ENCODE peak calls at places on chromosome 10, in five cellular contexts. One of them, this sample, is unnamed.

GRCh38 chr10:23342213-23342884 is 2.2 kb downstream of the C10orf67 start:
- DNase-seq in activated T-cell treated with anti-CD3 and anti-CD28 coated beads for 4 hours: no peak
- DNase-seq in NCI-H1092 treated with DMSO at 0.1 percent for 48 hours: no peak
- DNase-seq in iris pigment epithelial cell: no peak
- DNase-seq in activated naive CD8-positive, alpha-beta T cell treated with anti-CD3 and anti-CD28 coated beads for 36 hours: no peak
- DNase-seq in this sample: no peak

GRCh38 chr10:124999433-125000365 is 57.8 kb downstream of the ZRANB1 start:
- DNase-seq in activated naive CD8-positive, alpha-beta T cell treated with anti-CD3 and anti-CD28 coated beads for 36 hours: no peak
- DNase-seq in activated T-cell treated with anti-CD3 and anti-CD28 coated beads for 4 hours: no peak
- DNase-seq in NCI-H1092 treated with DMSO at 0.1 percent for 48 hours: no peak
- DNase-seq in iris pigment epithelial cell: peak
- DNase-seq in this sample: no peak

GRCh38 chr10:95963202-95963991 is 55.6 kb downstream of the CC2D2B start:
- DNase-seq in activated T-cell treated with anti-CD3 and anti-CD28 coated beads for 4 hours: no peak
- DNase-seq in NCI-H1092 treated with DMSO at 0.1 percent for 48 hours: no peak
- DNase-seq in activated naive CD8-positive, alpha-beta T cell treated with anti-CD3 and anti-CD28 coated beads for 36 hours: no peak
- DNase-seq in iris pigment epithelial cell: no peak
- DNase-seq in this sample: no peak

GRCh38 chr10:71980181-71981023 is 16.2 kb downstream of the CHST3 start:
- DNase-seq in NCI-H1092 treated with DMSO at 0.1 percent for 48 hours: no peak
- DNase-seq in activated naive CD8-positive, alpha-beta T cell treated with anti-CD3 and anti-CD28 coated beads for 36 hours: no peak
- DNase-seq in activated T-cell treated with anti-CD3 and anti-CD28 coated beads for 4 hours: no peak
- DNase-seq in iris pigment epithelial cell: no peak
- DNase-seq in this sample: no peak

GRCh38 chr10:35347899-35348608 is 11.7 kb downstream of the CCNY start:
- DNase-seq in iris pigment epithelial cell: no peak
- DNase-seq in NCI-H1092 treated with DMSO at 0.1 percent for 48 hours: no peak
- DNase-seq in activated T-cell treated with anti-CD3 and anti-CD28 coated beads for 4 hours: no peak
- DNase-seq in activated naive CD8-positive, alpha-beta T cell treated with anti-CD3 and anti-CD28 coated beads for 36 hours: no peak
- DNase-seq in this sample: no peak

GRCh38 chr10:77637986-77638765 is 568 bp upstream of the KCNMA1 start:
- DNase-seq in activated T-cell treated with anti-CD3 and anti-CD28 coated beads for 4 hours: no peak
- DNase-seq in iris pigment epithelial cell: peak
- DNase-seq in NCI-H1092 treated with DMSO at 0.1 percent for 48 hours: peak
- DNase-seq in activated naive CD8-positive, alpha-beta T cell treated with anti-CD3 and anti-CD28 coated beads for 36 hours: peak
- DNase-seq in this sample: peak

GRCh38 chr10:133126431-133127290 is 33.4 kb upstream of the KNDC1 start:
- DNase-seq in iris pigment epithelial cell: no peak
- DNase-seq in NCI-H1092 treated with DMSO at 0.1 percent for 48 hours: no peak
- DNase-seq in activated naive CD8-positive, alpha-beta T cell treated with anti-CD3 and anti-CD28 coated beads for 36 hours: no peak
- DNase-seq in activated T-cell treated with anti-CD3 and anti-CD28 coated beads for 4 hours: no peak
- DNase-seq in this sample: no peak

GRCh38 chr10:89032141-89032814 is 41.7 kb downstream of the FAS start:
- DNase-seq in activated naive CD8-positive, alpha-beta T cell treated with anti-CD3 and anti-CD28 coated beads for 36 hours: peak
- DNase-seq in iris pigment epithelial cell: peak
- DNase-seq in activated T-cell treated with anti-CD3 and anti-CD28 coated beads for 4 hours: no peak
- DNase-seq in NCI-H1092 treated with DMSO at 0.1 percent for 48 hours: no peak
- DNase-seq in this sample: peak

GRCh38 chr10:117221156-117221711 is 19.7 kb upstream of the SLC18A2 start:
- DNase-seq in activated naive CD8-positive, alpha-beta T cell treated with anti-CD3 and anti-CD28 coated beads for 36 hours: no peak
- DNase-seq in activated T-cell treated with anti-CD3 and anti-CD28 coated beads for 4 hours: no peak
- DNase-seq in iris pigment epithelial cell: no peak
- DNase-seq in NCI-H1092 treated with DMSO at 0.1 percent for 48 hours: no peak
- DNase-seq in this sample: no peak

GRCh38 chr10:14779053-14779649 is 4.5 kb upstream of the FAM107B start:
- DNase-seq in activated T-cell treated with anti-CD3 and anti-CD28 coated beads for 4 hours: no peak
- DNase-seq in iris pigment epithelial cell: peak
- DNase-seq in activated naive CD8-positive, alpha-beta T cell treated with anti-CD3 and anti-CD28 coated beads for 36 hours: no peak
- DNase-seq in NCI-H1092 treated with DMSO at 0.1 percent for 48 hours: no peak
- DNase-seq in this sample: peak

GRCh38 chr10:88835095-88835909 is 16.3 kb downstream of the ANKRD22 start:
- DNase-seq in activated T-cell treated with anti-CD3 and anti-CD28 coated beads for 4 hours: peak
- DNase-seq in activated naive CD8-positive, alpha-beta T cell treated with anti-CD3 and anti-CD28 coated beads for 36 hours: peak
- DNase-seq in iris pigment epithelial cell: peak
- DNase-seq in NCI-H1092 treated with DMSO at 0.1 percent for 48 hours: peak
- DNase-seq in this sample: peak

GRCh38 chr10:78507761-78508160 is 474.1 kb downstream of the RPS24 start:
- DNase-seq in NCI-H1092 treated with DMSO at 0.1 percent for 48 hours: no peak
- DNase-seq in activated T-cell treated with anti-CD3 and anti-CD28 coated beads for 4 hours: no peak
- DNase-seq in activated naive CD8-positive, alpha-beta T cell treated with anti-CD3 and anti-CD28 coated beads for 36 hours: no peak
- DNase-seq in iris pigment epithelial cell: no peak
- DNase-seq in this sample: no peak

GRCh38 chr10:43211431-43212042 is 55.3 kb downstream of the RASGEF1A start:
- DNase-seq in NCI-H1092 treated with DMSO at 0.1 percent for 48 hours: no peak
- DNase-seq in activated T-cell treated with anti-CD3 and anti-CD28 coated beads for 4 hours: no peak
- DNase-seq in activated naive CD8-positive, alpha-beta T cell treated with anti-CD3 and anti-CD28 coated beads for 36 hours: no peak
- DNase-seq in iris pigment epithelial cell: no peak
- DNase-seq in this sample: no peak

GRCh38 chr10:1019362-1019761 is 6.3 kb downstream of the IDI2 start:
- DNase-seq in activated T-cell treated with anti-CD3 and anti-CD28 coated beads for 4 hours: no peak
- DNase-seq in NCI-H1092 treated with DMSO at 0.1 percent for 48 hours: no peak
- DNase-seq in activated naive CD8-positive, alpha-beta T cell treated with anti-CD3 and anti-CD28 coated beads for 36 hours: no peak
- DNase-seq in iris pigment epithelial cell: no peak
- DNase-seq in this sample: no peak

GRCh38 chr10:103193820-103194529 is 903 bp upstream of the NT5C2 start:
- DNase-seq in NCI-H1092 treated with DMSO at 0.1 percent for 48 hours: no peak
- DNase-seq in iris pigment epithelial cell: peak
- DNase-seq in activated T-cell treated with anti-CD3 and anti-CD28 coated beads for 4 hours: no peak
- DNase-seq in activated naive CD8-positive, alpha-beta T cell treated with anti-CD3 and anti-CD28 coated beads for 36 hours: no peak
- DNase-seq in this sample: no peak

GRCh38 chr10:130412317-130412716 is 276.1 kb downstream of the GLRX3 start:
- DNase-seq in iris pigment epithelial cell: no peak
- DNase-seq in NCI-H1092 treated with DMSO at 0.1 percent for 48 hours: no peak
- DNase-seq in activated naive CD8-positive, alpha-beta T cell treated with anti-CD3 and anti-CD28 coated beads for 36 hours: no peak
- DNase-seq in activated T-cell treated with anti-CD3 and anti-CD28 coated beads for 4 hours: no peak
- DNase-seq in this sample: no peak

GRCh38 chr10:127943336-127943910 is 36.5 kb downstream of the PTPRE start:
- DNase-seq in activated naive CD8-positive, alpha-beta T cell treated with anti-CD3 and anti-CD28 coated beads for 36 hours: no peak
- DNase-seq in activated T-cell treated with anti-CD3 and anti-CD28 coated beads for 4 hours: no peak
- DNase-seq in iris pigment epithelial cell: no peak
- DNase-seq in NCI-H1092 treated with DMSO at 0.1 percent for 48 hours: no peak
- DNase-seq in this sample: peak

GRCh38 chr10:26725837-26726727 is 28.6 kb downstream of the PDSS1 start:
- DNase-seq in activated naive CD8-positive, alpha-beta T cell treated with anti-CD3 and anti-CD28 coated beads for 36 hours: peak
- DNase-seq in NCI-H1092 treated with DMSO at 0.1 percent for 48 hours: peak
- DNase-seq in activated T-cell treated with anti-CD3 and anti-CD28 coated beads for 4 hours: peak
- DNase-seq in iris pigment epithelial cell: peak
- DNase-seq in this sample: peak

GRCh38 chr10:79192677-79193003 is 123.9 kb downstream of the ZMIZ1 start:
- DNase-seq in NCI-H1092 treated with DMSO at 0.1 percent for 48 hours: no peak
- DNase-seq in activated naive CD8-positive, alpha-beta T cell treated with anti-CD3 and anti-CD28 coated beads for 36 hours: no peak
- DNase-seq in iris pigment epithelial cell: no peak
- DNase-seq in activated T-cell treated with anti-CD3 and anti-CD28 coated beads for 4 hours: no peak
- DNase-seq in this sample: peak

GRCh38 chr10:22334414-22335203 is 10.7 kb upstream of the SPAG6 start:
- DNase-seq in activated T-cell treated with anti-CD3 and anti-CD28 coated beads for 4 hours: no peak
- DNase-seq in NCI-H1092 treated with DMSO at 0.1 percent for 48 hours: no peak
- DNase-seq in iris pigment epithelial cell: no peak
- DNase-seq in activated naive CD8-positive, alpha-beta T cell treated with anti-CD3 and anti-CD28 coated beads for 36 hours: no peak
- DNase-seq in this sample: peak

GRCh38 chr10:30166929-30167328 is 107.5 kb upstream of the JCAD start:
- DNase-seq in iris pigment epithelial cell: no peak
- DNase-seq in activated naive CD8-positive, alpha-beta T cell treated with anti-CD3 and anti-CD28 coated beads for 36 hours: no peak
- DNase-seq in activated T-cell treated with anti-CD3 and anti-CD28 coated beads for 4 hours: no peak
- DNase-seq in NCI-H1092 treated with DMSO at 0.1 percent for 48 hours: no peak
- DNase-seq in this sample: no peak

GRCh38 chr10:98967601-98968000 is 268.1 kb downstream of the HPSE2 start:
- DNase-seq in NCI-H1092 treated with DMSO at 0.1 percent for 48 hours: no peak
- DNase-seq in iris pigment epithelial cell: no peak
- DNase-seq in activated naive CD8-positive, alpha-beta T cell treated with anti-CD3 and anti-CD28 coated beads for 36 hours: no peak
- DNase-seq in activated T-cell treated with anti-CD3 and anti-CD28 coated beads for 4 hours: no peak
- DNase-seq in this sample: peak

GRCh38 chr10:3169738-3170137 is 2.8 kb downstream of the PITRM1 start:
- DNase-seq in activated naive CD8-positive, alpha-beta T cell treated with anti-CD3 and anti-CD28 coated beads for 36 hours: no peak
- DNase-seq in NCI-H1092 treated with DMSO at 0.1 percent for 48 hours: no peak
- DNase-seq in activated T-cell treated with anti-CD3 and anti-CD28 coated beads for 4 hours: no peak
- DNase-seq in iris pigment epithelial cell: peak
- DNase-seq in this sample: no peak

GRCh38 chr10:51815723-51816122 is 116.3 kb upstream of the CSTF2T start:
- DNase-seq in NCI-H1092 treated with DMSO at 0.1 percent for 48 hours: peak
- DNase-seq in iris pigment epithelial cell: no peak
- DNase-seq in activated T-cell treated with anti-CD3 and anti-CD28 coated beads for 4 hours: no peak
- DNase-seq in activated naive CD8-positive, alpha-beta T cell treated with anti-CD3 and anti-CD28 coated beads for 36 hours: no peak
- DNase-seq in this sample: no peak

GRCh38 chr10:124069341-124069740 is 24.1 kb downstream of the CHST15 start:
- DNase-seq in iris pigment epithelial cell: no peak
- DNase-seq in activated naive CD8-positive, alpha-beta T cell treated with anti-CD3 and anti-CD28 coated beads for 36 hours: no peak
- DNase-seq in activated T-cell treated with anti-CD3 and anti-CD28 coated beads for 4 hours: no peak
- DNase-seq in NCI-H1092 treated with DMSO at 0.1 percent for 48 hours: no peak
- DNase-seq in this sample: no peak

GRCh38 chr10:44180321-44181154 is 204.4 kb downstream of the CXCL12 start:
- DNase-seq in NCI-H1092 treated with DMSO at 0.1 percent for 48 hours: no peak
- DNase-seq in activated naive CD8-positive, alpha-beta T cell treated with anti-CD3 and anti-CD28 coated beads for 36 hours: no peak
- DNase-seq in iris pigment epithelial cell: peak
- DNase-seq in activated T-cell treated with anti-CD3 and anti-CD28 coated beads for 4 hours: no peak
- DNase-seq in this sample: peak

GRCh38 chr10:81179324-81179723 is 641.6 kb downstream of the SH2D4B start:
- DNase-seq in NCI-H1092 treated with DMSO at 0.1 percent for 48 hours: no peak
- DNase-seq in activated naive CD8-positive, alpha-beta T cell treated with anti-CD3 and anti-CD28 coated beads for 36 hours: no peak
- DNase-seq in iris pigment epithelial cell: no peak
- DNase-seq in activated T-cell treated with anti-CD3 and anti-CD28 coated beads for 4 hours: no peak
- DNase-seq in this sample: no peak

GRCh38 chr10:79322616-79323566 is 24.4 kb upstream of the PPIF start:
- DNase-seq in iris pigment epithelial cell: peak
- DNase-seq in activated naive CD8-positive, alpha-beta T cell treated with anti-CD3 and anti-CD28 coated beads for 36 hours: peak
- DNase-seq in activated T-cell treated with anti-CD3 and anti-CD28 coated beads for 4 hours: peak
- DNase-seq in NCI-H1092 treated with DMSO at 0.1 percent for 48 hours: no peak
- DNase-seq in this sample: peak

GRCh38 chr10:24872049-24872789 is 80.2 kb downstream of the PRTFDC1 start:
- DNase-seq in activated T-cell treated with anti-CD3 and anti-CD28 coated beads for 4 hours: no peak
- DNase-seq in activated naive CD8-positive, alpha-beta T cell treated with anti-CD3 and anti-CD28 coated beads for 36 hours: no peak
- DNase-seq in iris pigment epithelial cell: peak
- DNase-seq in NCI-H1092 treated with DMSO at 0.1 percent for 48 hours: peak
- DNase-seq in this sample: peak

GRCh38 chr10:118057351-118057750 is 10.6 kb upstream of the RAB11FIP2 start:
- DNase-seq in iris pigment epithelial cell: no peak
- DNase-seq in activated naive CD8-positive, alpha-beta T cell treated with anti-CD3 and anti-CD28 coated beads for 36 hours: no peak
- DNase-seq in NCI-H1092 treated with DMSO at 0.1 percent for 48 hours: no peak
- DNase-seq in activated T-cell treated with anti-CD3 and anti-CD28 coated beads for 4 hours: no peak
- DNase-seq in this sample: no peak

GRCh38 chr10:100817268-100817839 is 72.0 kb downstream of the PAX2 start:
- DNase-seq in activated naive CD8-positive, alpha-beta T cell treated with anti-CD3 and anti-CD28 coated beads for 36 hours: no peak
- DNase-seq in activated T-cell treated with anti-CD3 and anti-CD28 coated beads for 4 hours: no peak
- DNase-seq in iris pigment epithelial cell: no peak
- DNase-seq in NCI-H1092 treated with DMSO at 0.1 percent for 48 hours: no peak
- DNase-seq in this sample: no peak

GRCh38 chr10:130013938-130014733 is 50.1 kb upstream of the EBF3 start:
- DNase-seq in activated naive CD8-positive, alpha-beta T cell treated with anti-CD3 and anti-CD28 coated beads for 36 hours: no peak
- DNase-seq in iris pigment epithelial cell: no peak
- DNase-seq in activated T-cell treated with anti-CD3 and anti-CD28 coated beads for 4 hours: no peak
- DNase-seq in NCI-H1092 treated with DMSO at 0.1 percent for 48 hours: no peak
- DNase-seq in this sample: no peak

GRCh38 chr10:20372748-20373147 is 524.4 kb downstream of the NEBL start:
- DNase-seq in activated naive CD8-positive, alpha-beta T cell treated with anti-CD3 and anti-CD28 coated beads for 36 hours: no peak
- DNase-seq in NCI-H1092 treated with DMSO at 0.1 percent for 48 hours: no peak
- DNase-seq in activated T-cell treated with anti-CD3 and anti-CD28 coated beads for 4 hours: no peak
- DNase-seq in iris pigment epithelial cell: no peak
- DNase-seq in this sample: no peak

GRCh38 chr10:133336131-133337078 is at the start of gene CALY:
- DNase-seq in activated T-cell treated with anti-CD3 and anti-CD28 coated beads for 4 hours: peak
- DNase-seq in activated naive CD8-positive, alpha-beta T cell treated with anti-CD3 and anti-CD28 coated beads for 36 hours: peak
- DNase-seq in NCI-H1092 treated with DMSO at 0.1 percent for 48 hours: no peak
- DNase-seq in iris pigment epithelial cell: no peak
- DNase-seq in this sample: no peak

GRCh38 chr10:6491841-6492609 is 88.1 kb downstream of the PRKCQ start:
- DNase-seq in activated naive CD8-positive, alpha-beta T cell treated with anti-CD3 and anti-CD28 coated beads for 36 hours: peak
- DNase-seq in iris pigment epithelial cell: no peak
- DNase-seq in NCI-H1092 treated with DMSO at 0.1 percent for 48 hours: no peak
- DNase-seq in activated T-cell treated with anti-CD3 and anti-CD28 coated beads for 4 hours: no peak
- DNase-seq in this sample: no peak

GRCh38 chr10:130795819-130796218 is 515.7 kb downstream of the TCERG1L start:
- DNase-seq in activated T-cell treated with anti-CD3 and anti-CD28 coated beads for 4 hours: no peak
- DNase-seq in iris pigment epithelial cell: no peak
- DNase-seq in activated naive CD8-positive, alpha-beta T cell treated with anti-CD3 and anti-CD28 coated beads for 36 hours: no peak
- DNase-seq in NCI-H1092 treated with DMSO at 0.1 percent for 48 hours: no peak
- DNase-seq in this sample: no peak

GRCh38 chr10:71900441-71901180 is 49.6 kb upstream of the PSAP start:
- DNase-seq in activated naive CD8-positive, alpha-beta T cell treated with anti-CD3 and anti-CD28 coated beads for 36 hours: no peak
- DNase-seq in iris pigment epithelial cell: no peak
- DNase-seq in activated T-cell treated with anti-CD3 and anti-CD28 coated beads for 4 hours: no peak
- DNase-seq in NCI-H1092 treated with DMSO at 0.1 percent for 48 hours: no peak
- DNase-seq in this sample: no peak

GRCh38 chr10:36634916-36635315 is 490.5 kb upstream of the ANKRD30A start:
- DNase-seq in activated T-cell treated with anti-CD3 and anti-CD28 coated beads for 4 hours: no peak
- DNase-seq in iris pigment epithelial cell: peak
- DNase-seq in activated naive CD8-positive, alpha-beta T cell treated with anti-CD3 and anti-CD28 coated beads for 36 hours: no peak
- DNase-seq in NCI-H1092 treated with DMSO at 0.1 percent for 48 hours: no peak
- DNase-seq in this sample: peak